ENCODE peak calls at places on chromosomes 5 and 9, in eight cellular contexts. N is PC-9, D is ovary, O is foreskin fibroblast, V is nephron progenitor cell, M is esophagus squamous epithelium, U is epithelial cell of esophagus, P is right lobe of liver. H is an unnamed sample.

GRCh38 chr5:66869347-66869746 is 273.2 kb downstream of the MAST4 start:
- DNase-seq in U (no peak), M (no peak), O (no peak), P (no peak), D (no peak), V (no peak), N (no peak), H (no peak)

GRCh38 chr9:70324963-70325362 is 66.2 kb downstream of the SMC5 start:
- DNase-seq in P (no peak), O (peak), M (no peak), D (no peak), V (no peak), N (no peak), U (peak), H (no peak)

GRCh38 chr9:14221558-14221957 is 92.4 kb downstream of the NFIB start:
- DNase-seq in D (no peak), O (peak), N (peak), P (no peak), V (no peak), U (peak), M (no peak), H (no peak)

GRCh38 chr9:35856882-35857281 is 13.3 kb downstream of the OR13J1 start:
- DNase-seq in N (no peak), M (no peak), D (peak), U (no peak), P (peak), V (no peak), O (no peak), H (peak)

GRCh38 chr5:109703827-109704226 is 14.1 kb downstream of the MAN2A1 start:
- DNase-seq in V (no peak), P (no peak), O (peak), N (no peak), U (no peak), D (no peak), M (no peak), H (no peak)

GRCh38 chr5:1974081-1974480 is 91.4 kb upstream of the IRX4 start:
- DNase-seq in P (no peak), M (no peak), U (peak), D (no peak), V (no peak), N (no peak), O (no peak), H (no peak)

GRCh38 chr9:68974901-68975300 is 39.0 kb downstream of the PRKACG start:
- DNase-seq in N (no peak), U (no peak), M (no peak), O (no peak), D (no peak), P (no peak), V (no peak), H (no peak)

GRCh38 chr5:93076096-93076495 is 504.9 kb downstream of the NR2F1-AS1 start:
- DNase-seq in V (no peak), O (peak), U (no peak), D (no peak), P (no peak), N (no peak), M (no peak), H (no peak)

GRCh38 chr9:131094622-131095021 is 1.7 kb upstream of the AIF1L start:
- DNase-seq in M (no peak), V (no peak), N (peak), P (no peak), D (no peak), O (peak), U (peak), H (no peak)

GRCh38 chr5:52878671-52879070 is 91.0 kb downstream of the ITGA1 start:
- DNase-seq in V (no peak), D (no peak), U (peak), M (no peak), O (peak), P (no peak), N (no peak), H (no peak)

GRCh38 chr5:14155075-14155474 is 11.9 kb downstream of the TRIO start:
- DNase-seq in O (no peak), V (no peak), D (no peak), P (no peak), U (no peak), N (no peak), M (no peak), H (no peak)

GRCh38 chr5:130502702-130503101 is 598.4 kb downstream of the CHSY3 start:
- DNase-seq in N (no peak), U (no peak), M (no peak), V (no peak), P (no peak), O (no peak), D (no peak), H (no peak)

GRCh38 chr9:125407974-125408900 is 146.6 kb downstream of the GAPVD1 start:
- DNase-seq in D (peak), N (peak), V (peak), P (peak), M (no peak), O (peak), U (peak), H (peak)

GRCh38 chr5:50553560-50553984 is 112.5 kb upstream of the EMB start:
- DNase-seq in D (no peak), M (no peak), O (no peak), N (peak), V (no peak), U (peak), P (no peak), H (no peak)

DNA sequence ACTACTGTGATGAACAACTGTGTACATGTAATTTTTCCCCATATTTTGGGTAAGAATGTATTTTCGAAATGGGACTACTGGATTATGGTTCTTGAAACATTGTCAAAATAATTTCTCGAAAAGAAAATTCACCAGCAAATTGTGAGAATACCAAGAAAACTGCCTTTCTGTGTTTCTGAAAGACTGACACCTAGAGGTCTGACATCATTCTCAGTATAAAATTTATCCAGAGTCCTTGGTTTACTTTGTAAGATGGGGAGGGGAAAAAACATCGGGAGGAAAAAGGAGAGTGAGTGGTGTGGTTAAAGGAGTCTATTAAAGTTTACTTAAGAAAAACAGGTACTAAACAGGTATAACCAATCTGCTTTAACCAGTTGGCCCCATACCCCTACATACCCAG is 149.2 kb downstream of the CEP120 start:
- DNase-seq in O (peak), P (no peak), M (no peak), V (no peak), N (no peak), U (no peak), D (no peak), H (no peak)
- TF ChIP-seq CTCF in O (peak), P (peak), M (no peak), V (no peak), N (no peak), U (peak), D (no peak), H (peak)

GRCh38 chr5:3265936-3266335 is 329.7 kb upstream of the IRX1 start:
- DNase-seq in N (no peak), P (no peak), D (no peak), M (no peak), V (no peak), U (no peak), O (no peak), H (no peak)

GRCh38 chr5:3266861-3267260 is 328.8 kb upstream of the IRX1 start:
- DNase-seq in O (no peak), V (no peak), U (no peak), N (no peak), P (no peak), M (no peak), D (no peak), H (no peak)

GRCh38 chr5:3265131-3265885 is 330.3 kb upstream of the IRX1 start:
- DNase-seq in M (no peak), U (no peak), N (no peak), V (no peak), D (no peak), O (no peak), P (no peak), H (no peak)

GRCh38 chr5:3268760-3269330 is 326.8 kb upstream of the IRX1 start:
- DNase-seq in M (no peak), U (no peak), P (no peak), D (no peak), O (no peak), N (no peak), V (no peak), H (no peak)

GRCh38 chr5:3269400-3270169 is 326.0 kb upstream of the IRX1 start:
- DNase-seq in O (no peak), U (no peak), N (no peak), D (no peak), M (no peak), V (no peak), P (no peak), H (no peak)
- TF ChIP-seq CTCF in O (no peak), U (no peak), N (no peak), D (no peak), M (no peak), V (no peak), P (no peak), H (no peak)

DNA sequence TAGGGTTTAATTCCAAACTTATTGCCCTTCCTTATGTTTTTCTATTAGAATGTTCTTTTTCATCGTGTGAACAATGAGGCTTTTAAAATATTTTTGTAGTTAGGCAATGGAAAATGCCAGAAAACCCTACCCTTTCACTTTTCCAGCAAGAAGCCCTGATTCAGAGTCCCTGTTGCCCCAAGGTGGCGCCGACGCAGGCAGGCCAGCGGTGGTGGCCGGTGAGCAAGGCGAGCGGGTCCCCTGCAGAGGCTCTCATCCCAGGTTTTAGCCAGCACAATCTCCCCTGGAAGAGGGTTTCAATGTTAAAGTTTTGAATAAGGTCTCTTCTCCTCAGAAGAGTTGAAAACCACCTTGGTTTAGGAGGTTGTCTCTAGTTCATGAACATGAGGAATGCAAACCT is 40.8 kb upstream of the CKMT2 start:
- DNase-seq in P (no peak), U (no peak), N (no peak), O (no peak), M (no peak), V (no peak), D (no peak), H (no peak)
- TF ChIP-seq CTCF in P (no peak), U (no peak), N (no peak), O (no peak), M (no peak), V (no peak), D (no peak), H (no peak)

GRCh38 chr9:32552172-32552872 is at the start of the genes SMIM27 and TOPORS:
- DNase-seq in U (peak), V (peak), N (peak), M (peak), O (peak), D (peak), P (peak), H (peak)
- TF ChIP-seq CTCF in U (no peak), V (no peak), N (no peak), M (no peak), O (no peak), D (no peak), P (no peak), H (peak)

GRCh38 chr5:16690243-16690839 is 73.5 kb upstream of the RETREG1 start:
- DNase-seq in O (peak), D (no peak), M (no peak), U (peak), V (peak), P (no peak), N (peak), H (peak)
- TF ChIP-seq CTCF in O (peak), D (no peak), M (no peak), U (peak), V (peak), P (peak), N (peak), H (peak)